ENCODE peak calls at places on chromosome 11, in seven cellular contexts. E, P, S, V, N, T and M are unnamed samples.

GRCh38 chr11:111460752-111461305 is 51.4 kb downstream of the BTG4 start:
- DNase-seq in E (no peak), P (no peak), S (no peak), V (no peak), N (no peak), T (no peak), M (no peak)

GRCh38 chr11:93468286-93468685 is 74.9 kb downstream of the SMCO4 start:
- DNase-seq in E (peak; percentile 31), P (no peak), S (no peak), V (no peak), N (no peak), T (no peak), M (no peak)

GRCh38 chr11:6611092-6612007 is 666 bp downstream of the TAF10 start:
- DNase-seq in E (no peak), P (no peak), S (peak; percentile 36), V (peak; percentile 18), N (peak; percentile 45), T (peak; percentile 48), M (no peak)

GRCh38 chr11:31437742-31438435 is 68.2 kb downstream of the DNAJC24 start:
- DNase-seq in E (no peak), P (no peak), S (no peak), V (peak; percentile 1), N (no peak), T (no peak), M (no peak)

GRCh38 chr11:113161671-113162589 is 152.5 kb upstream of the TTC12 start:
- DNase-seq in E (peak; percentile 63), P (no peak), S (no peak), V (no peak), N (no peak), T (no peak), M (no peak)

GRCh38 chr11:64339319-64339718 is 685 bp upstream of the CCDC88B start:
- DNase-seq in E (no peak), P (no peak), S (no peak), V (no peak), N (no peak), T (no peak), M (no peak)

GRCh38 chr11:64247729-64248531 is 1.2 kb upstream of the PPP1R14B start:
- DNase-seq in E (no peak), P (no peak), S (no peak), V (no peak), N (no peak), T (no peak), M (no peak)

GRCh38 chr11:11813288-11813962 is 28.3 kb upstream of the USP47 start:
- DNase-seq in E (no peak), P (no peak), S (no peak), V (peak; percentile 74), N (no peak), T (no peak), M (no peak)

GRCh38 chr11:20873054-20873453 is 203.7 kb downstream of the NELL1 start:
- DNase-seq in E (no peak), P (no peak), S (no peak), V (no peak), N (peak; percentile 85), T (no peak), M (no peak)

GRCh38 chr11:9535189-9535781 is 38.2 kb upstream of the WEE1 start:
- DNase-seq in E (no peak), P (peak; percentile 65), S (peak; percentile 83), V (peak; percentile 79), N (peak; percentile 96), T (peak; percentile 80), M (peak; percentile 90)

GRCh38 chr11:36509265-36509664 is 807 bp downstream of the TRAF6 start:
- DNase-seq in E (no peak), P (no peak), S (no peak), V (peak; percentile 23), N (no peak), T (no peak), M (no peak)

GRCh38 chr11:76770642-76771445 is 12.3 kb upstream of the TSKU start:
- DNase-seq in E (no peak), P (no peak), S (no peak), V (peak; percentile 96), N (peak; percentile 81), T (no peak), M (no peak)

GRCh38 chr11:17414317-17414737 is 25.9 kb upstream of the KCNJ11 start:
- DNase-seq in E (no peak), P (no peak), S (no peak), V (no peak), N (no peak), T (no peak), M (no peak)

GRCh38 chr11:112113539-112114457 is 27.1 kb downstream of the SDHD start:
- DNase-seq in E (peak; percentile 33), P (no peak), S (no peak), V (peak; percentile 45), N (no peak), T (no peak), M (no peak)

GRCh38 chr11:45285931-45286632 is at the start of gene SYT13:
- DNase-seq in E (peak; percentile 44), P (no peak), S (no peak), V (peak; percentile 51), N (peak; percentile 94), T (no peak), M (no peak)

GRCh38 chr11:114284914-114285313 is 11.3 kb upstream of the NNMT start:
- DNase-seq in E (no peak), P (no peak), S (no peak), V (no peak), N (no peak), T (no peak), M (no peak)

GRCh38 chr11:115760921-115761320 is 256.7 kb upstream of the CADM1 start:
- DNase-seq in E (no peak), P (no peak), S (no peak), V (no peak), N (no peak), T (no peak), M (no peak)

GRCh38 chr11:95647355-95647754 is 142.2 kb downstream of the FAM76B start:
- DNase-seq in E (no peak), P (no peak), S (no peak), V (no peak), N (no peak), T (no peak), M (no peak)

GRCh38 chr11:67238894-67239794 is 27.1 kb upstream of the GRK2 start:
- DNase-seq in E (no peak), P (no peak), S (no peak), V (peak; percentile 19), N (no peak), T (no peak), M (no peak)

GRCh38 chr11:102256251-102256650 is 61.0 kb upstream of the BIRC3 start:
- DNase-seq in E (no peak), P (no peak), S (no peak), V (peak; percentile 78), N (no peak), T (no peak), M (no peak)

GRCh38 chr11:126592496-126593410 is 237.3 kb downstream of the ST3GAL4 start:
- DNase-seq in E (no peak), P (no peak), S (no peak), V (no peak), N (peak; percentile 81), T (no peak), M (no peak)

GRCh38 chr11:13160302-13160701 is 117.3 kb upstream of the BMAL1 start:
- DNase-seq in E (no peak), P (no peak), S (no peak), V (no peak), N (no peak), T (no peak), M (no peak)

GRCh38 chr11:34051349-34052035 is at the start of gene CAPRIN1:
- DNase-seq in E (peak; percentile 94), P (peak; percentile 76), S (peak; percentile 70), V (peak; percentile 91), N (peak; percentile 95), T (peak; percentile 88), M (peak; percentile 95)

GRCh38 chr11:120959189-120959588 is 64.7 kb upstream of the TBCEL start:
- DNase-seq in E (no peak), P (no peak), S (no peak), V (no peak), N (no peak), T (no peak), M (no peak)

GRCh38 chr11:57491371-57492061 is 24.0 kb downstream of the SLC43A1 start:
- DNase-seq in E (no peak), P (no peak), S (peak; percentile 26), V (peak; percentile 52), N (peak; percentile 91), T (peak; percentile 46), M (peak; percentile 72)

GRCh38 chr11:69260622-69261021 is 33.3 kb upstream of the MYEOV start:
- DNase-seq in E (no peak), P (no peak), S (no peak), V (no peak), N (no peak), T (no peak), M (no peak)

GRCh38 chr11:131584694-131585592 is 214.5 kb downstream of the NTM start:
- DNase-seq in E (no peak), P (no peak), S (no peak), V (peak; percentile 66), N (peak; percentile 91), T (peak; percentile 15), M (no peak)

GRCh38 chr11:75873417-75874148 is 58.6 kb downstream of the UVRAG start:
- DNase-seq in E (no peak), P (no peak), S (no peak), V (no peak), N (peak; percentile 51), T (no peak), M (no peak)

GRCh38 chr11:9859491-9860305 is 195.8 kb downstream of the SWAP70 start:
- DNase-seq in E (no peak), P (no peak), S (no peak), V (peak; percentile 32), N (no peak), T (no peak), M (no peak)